ENCODE peak calls at places on chromosome 3, in nine cellular contexts. S is OCI-LY7; L is effector memory CD4-positive, alpha-beta T cell; I is heart left ventricle; G is K562; E is H9; J is CD8-positive, alpha-beta memory T cell; K is ascending aorta; Y is A549. F is an unnamed sample.
A peak's percentile ranks its signal among the peaks of the same experiment; 100 is the strongest.

GRCh38 chr3:159763466-159764210 is 225.0 kb upstream of the IL12A start:
- DNase-seq in G (peak; percentile 64), I (peak; percentile 88), E (peak; percentile 91), S (no peak), J (no peak), K (peak; percentile 90), Y (peak; percentile 81), L (no peak), F (no peak)

GRCh38 chr3:188349276-188349962 is 195.5 kb downstream of the LPP start:
- DNase-seq in E (peak; percentile 55), G (no peak), L (no peak), S (peak; percentile 44), I (peak; percentile 39), J (no peak), Y (no peak), K (no peak), F (no peak)

GRCh38 chr3:60126905-60127304 is 1077.1 kb upstream of the CFAP20DC start:
- DNase-seq in J (no peak), I (no peak), S (no peak), K (no peak), E (no peak), G (no peak), L (no peak), Y (no peak), F (no peak)

GRCh38 chr3:99753268-99753975 is 64.2 kb upstream of the CMSS1 start:
- DNase-seq in K (no peak), I (peak; percentile 27), S (peak; percentile 48), L (no peak), G (peak; percentile 22), J (no peak), Y (peak; percentile 13), E (peak; percentile 47), F (no peak)

GRCh38 chr3:55167586-55168317 is 239.9 kb upstream of the LRTM1 start:
- DNase-seq in G (no peak), J (no peak), I (no peak), Y (no peak), S (no peak), K (no peak), E (no peak), L (no peak), F (peak; percentile 2)

GRCh38 chr3:130258532-130258952 is 86.9 kb upstream of the COL6A5 start:
- DNase-seq in G (peak; percentile 38), I (peak; percentile 23), Y (no peak), K (no peak), S (no peak), E (no peak), L (no peak), J (no peak), F (no peak)

GRCh38 chr3:42923606-42924005 is 17.7 kb downstream of the ZNF662 start:
- DNase-seq in E (no peak), S (no peak), G (no peak), K (no peak), I (no peak), L (no peak), J (no peak), Y (no peak), F (no peak)

GRCh38 chr3:16482770-16483531 is 30.5 kb downstream of the RFTN1 start:
- DNase-seq in K (no peak), J (peak; percentile 19), E (peak; percentile 75), I (peak; percentile 44), L (no peak), S (peak; percentile 82), Y (no peak), G (no peak), F (no peak)

GRCh38 chr3:52022323-52023100 is 26.8 kb upstream of the RPL29 start:
- DNase-seq in J (no peak), K (peak; percentile 85), S (no peak), L (no peak), I (peak; percentile 80), G (no peak), Y (no peak), E (peak; percentile 53), F (no peak)

GRCh38 chr3:133833880-133834620 is 28.4 kb downstream of the SRPRB start:
- DNase-seq in G (peak; percentile 36), Y (no peak), J (no peak), I (no peak), E (peak; percentile 3), L (no peak), K (peak; percentile 15), S (no peak), F (no peak)

GRCh38 chr3:1843111-1843510 is 255.6 kb upstream of the CNTN4 start:
- DNase-seq in E (no peak), J (no peak), K (no peak), L (no peak), G (no peak), I (no peak), Y (no peak), S (no peak), F (no peak)

GRCh38 chr3:141152130-141152529 is 79.5 kb upstream of the PXYLP1 start:
- DNase-seq in S (no peak), K (no peak), L (no peak), Y (no peak), J (no peak), I (no peak), G (no peak), E (no peak), F (no peak)

GRCh38 chr3:134998855-134999254 is 203.8 kb downstream of the EPHB1 start:
- DNase-seq in Y (no peak), L (no peak), G (no peak), J (no peak), K (no peak), E (no peak), I (no peak), S (no peak), F (peak; percentile 62)

GRCh38 chr3:114450008-114450596 is 156.3 kb downstream of the TIGIT start:
- DNase-seq in E (no peak), G (no peak), L (no peak), J (no peak), K (no peak), Y (no peak), S (peak; percentile 54), I (no peak), F (no peak)
- H3K4me1 ChIP-seq in E (no peaks in the 10 kb centered on the region), G (no peaks in the 10 kb centered on the region), L (peaks cover 12% of the 10 kb centered on the region), J (peaks cover 13% of the 10 kb centered on the region), K (no peaks in the 10 kb centered on the region), Y (peaks cover 8% of the 10 kb centered on the region), S (peaks cover 58% of the 10 kb centered on the region), I (peaks cover 10% of the 10 kb centered on the region), F (peaks cover 35% of the 10 kb centered on the region)

GRCh38 chr3:73571238-73571741 is 53.5 kb downstream of the PDZRN3 start:
- DNase-seq in Y (no peak), S (no peak), J (no peak), E (no peak), G (peak; percentile 7), I (no peak), K (no peak), L (no peak), F (no peak)

GRCh38 chr3:73572371-73572770 is 52.4 kb downstream of the PDZRN3 start:
- DNase-seq in I (no peak), L (no peak), S (no peak), J (no peak), E (no peak), K (no peak), G (no peak), Y (no peak), F (no peak)

GRCh38 chr3:73576995-73577394 is 47.7 kb downstream of the PDZRN3 start:
- DNase-seq in E (no peak), I (no peak), S (no peak), J (no peak), L (no peak), K (no peak), G (no peak), Y (no peak), F (no peak)

GRCh38 chr3:73575519-73575918 is 49.2 kb downstream of the PDZRN3 start:
- DNase-seq in G (no peak), K (no peak), S (no peak), I (no peak), E (no peak), L (no peak), Y (no peak), J (no peak), F (no peak)

GRCh38 chr3:73573204-73573603 is 51.5 kb downstream of the PDZRN3 start:
- DNase-seq in G (no peak), J (no peak), Y (no peak), I (no peak), K (no peak), E (no peak), L (no peak), S (no peak), F (no peak)
- H3K4me1 ChIP-seq in G (no peaks in the 10 kb centered on the region), J (no peaks in the 10 kb centered on the region), Y (no peaks in the 10 kb centered on the region), I (no peaks in the 10 kb centered on the region), K (peaks cover 3% of the 10 kb centered on the region), E (no peaks in the 10 kb centered on the region), L (no peaks in the 10 kb centered on the region), S (no peaks in the 10 kb centered on the region), F (peaks cover 88% of the 10 kb centered on the region)

GRCh38 chr3:5429517-5429890 is 242.0 kb downstream of the EDEM1 start:
- DNase-seq in L (no peak), S (no peak), Y (no peak), J (no peak), G (peak; percentile 34), E (no peak), K (no peak), I (no peak), F (peak; percentile 19)
- H3K4me1 ChIP-seq in L (no peaks in the 10 kb centered on the region), S (peaks cover 1% of the 10 kb centered on the region), Y (no peaks in the 10 kb centered on the region), J (no peaks in the 10 kb centered on the region), G (peaks cover 23% of the 10 kb centered on the region), E (no peaks in the 10 kb centered on the region), K (no peaks in the 10 kb centered on the region), I (no peaks in the 10 kb centered on the region), F (peaks cover 4% of the 10 kb centered on the region)

DNA sequence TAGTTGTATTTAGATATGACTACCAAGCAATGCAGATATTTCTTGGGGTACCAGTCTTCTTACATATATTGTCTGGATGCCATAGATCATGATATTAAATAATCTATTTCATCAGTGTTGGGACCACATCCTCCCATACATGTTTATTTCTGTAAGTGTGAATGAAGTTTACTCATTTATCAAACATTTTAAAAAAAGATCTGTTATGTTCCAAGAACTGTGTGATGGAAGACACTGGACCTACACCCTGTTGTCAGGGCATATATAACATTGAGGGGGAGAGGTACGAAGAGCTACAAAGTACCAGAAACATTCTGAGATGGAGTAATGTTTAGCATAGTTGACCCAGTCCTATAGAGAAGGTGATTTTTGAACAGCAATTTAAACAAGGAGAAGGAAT is 26.6 kb downstream of the MBNL1 start:
- DNase-seq in E (no peak), G (no peak), S (no peak), I (no peak), Y (no peak), J (no peak), K (no peak), L (no peak), F (no peak)
- H3K4me1 ChIP-seq in E (no peaks in the 10 kb centered on the region), G (peaks cover 19% of the 10 kb centered on the region), S (peaks cover 68% of the 10 kb centered on the region), I (peaks cover 9% of the 10 kb centered on the region), Y (peaks cover 69% of the 10 kb centered on the region), J (peaks cover 85% of the 10 kb centered on the region), K (peaks cover 8% of the 10 kb centered on the region), L (peaks cover 58% of the 10 kb centered on the region), F (peaks cover 95% of the 10 kb centered on the region)